ENCODE peak calls at places on chromosome 2, in eight cellular contexts. Y is fibroblast of lung; I is adrenal gland; W is left ventricle myocardium inferior; S is HL-60; D is CD8-positive, alpha-beta T cell; T is cardiac fibroblast; O is mucosa of descending colon. C is an unnamed sample.

GRCh38 chr2:218991674-218992168 is 1.5 kb downstream of the CRYBA2 start:
- DNase-seq in I (no peak), T (peak), O (no peak), S (no peak), W (no peak), Y (peak), D (no peak), C (peak)

GRCh38 chr2:149860276-149860921 is 272.8 kb upstream of the MMADHC start:
- DNase-seq in W (peak), T (peak), D (no peak), S (peak), Y (peak), I (peak), O (no peak), C (peak)

GRCh38 chr2:126359494-126359893 is 296.5 kb upstream of the GYPC start:
- DNase-seq in T (peak), O (no peak), W (no peak), D (no peak), I (no peak), Y (peak), S (no peak), C (peak)

GRCh38 chr2:25401307-25402021 is 59.7 kb upstream of the DNMT3A start:
- DNase-seq in O (no peak), I (no peak), S (no peak), T (no peak), Y (no peak), D (no peak), W (no peak), C (no peak)

GRCh38 chr2:159508140-159508539 is 108.2 kb downstream of the BAZ2B start:
- DNase-seq in D (no peak), Y (no peak), T (no peak), I (no peak), S (no peak), O (no peak), W (no peak), C (no peak)

GRCh38 chr2:232026941-232027340 is 65.4 kb downstream of the DIS3L2 start:
- DNase-seq in O (no peak), Y (no peak), S (no peak), D (no peak), T (no peak), I (no peak), W (no peak), C (no peak)

GRCh38 chr2:233435436-233436190 is 81.3 kb downstream of the DGKD start:
- DNase-seq in W (no peak), Y (no peak), I (no peak), S (no peak), T (no peak), D (no peak), O (no peak), C (no peak)

GRCh38 chr2:103159018-103159417 is 397.2 kb downstream of the TMEM182 start:
- DNase-seq in W (no peak), T (no peak), O (no peak), Y (no peak), I (no peak), S (no peak), D (no peak), C (no peak)

GRCh38 chr2:120432976-120433815 is 87.3 kb downstream of the INHBB start:
- DNase-seq in I (no peak), O (no peak), D (no peak), T (no peak), W (no peak), S (no peak), Y (no peak), C (no peak)

GRCh38 chr2:121596221-121597080 is 52.8 kb downstream of the CLASP1 start:
- DNase-seq in W (no peak), O (no peak), T (peak), Y (peak), I (peak), S (peak), D (no peak), C (peak)

GRCh38 chr2:70620020-70620419 is 66.4 kb upstream of the TGFA start:
- DNase-seq in I (no peak), T (no peak), S (no peak), W (no peak), D (no peak), Y (no peak), O (no peak), C (no peak)

GRCh38 chr2:228447266-228447915 is 265.9 kb upstream of the SPHKAP start:
- DNase-seq in Y (no peak), O (no peak), W (no peak), I (no peak), T (no peak), S (no peak), D (no peak), C (no peak)

GRCh38 chr2:98869868-98870267 is 66.2 kb downstream of the CRACDL start:
- DNase-seq in D (no peak), S (no peak), I (no peak), Y (no peak), O (peak), T (no peak), W (no peak), C (no peak)

GRCh38 chr2:37201766-37202165 is 5.5 kb downstream of the CEBPZOS start:
- DNase-seq in Y (no peak), S (no peak), W (no peak), T (no peak), O (no peak), D (no peak), I (no peak), C (peak)

GRCh38 chr2:236663267-236663666 is 93.6 kb downstream of the ACKR3 start:
- DNase-seq in T (peak), W (peak), S (no peak), O (no peak), Y (peak), D (no peak), I (no peak), C (no peak)

GRCh38 chr2:179340678-179341077 is 76.0 kb upstream of the SESTD1 start:
- DNase-seq in I (no peak), W (no peak), S (peak), Y (peak), T (peak), D (no peak), O (no peak), C (peak)

GRCh38 chr2:241584446-241584845 is 25.9 kb downstream of the BOK start:
- DNase-seq in W (no peak), T (no peak), O (peak), I (no peak), D (no peak), Y (peak), S (no peak), C (peak)

GRCh38 chr2:161415467-161416293 is 417 bp upstream of the TBR1 start:
- DNase-seq in Y (peak), D (no peak), O (no peak), I (no peak), T (no peak), S (no peak), W (no peak), C (no peak)

GRCh38 chr2:156333951-156334495 is 1.5 kb upstream of the NR4A2 start:
- DNase-seq in Y (no peak), T (no peak), D (peak), W (peak), O (peak), S (peak), I (peak), C (peak)

GRCh38 chr2:65820454-65820853 is 388.1 kb upstream of the SPRED2 start:
- DNase-seq in S (no peak), T (no peak), O (no peak), I (no peak), Y (no peak), D (no peak), W (no peak), C (no peak)

GRCh38 chr2:71496156-71496770 is 42.9 kb downstream of the DYSF start:
- DNase-seq in W (no peak), T (no peak), D (no peak), I (no peak), Y (no peak), O (no peak), S (no peak), C (no peak)

GRCh38 chr2:185181901-185182300 is 556.7 kb upstream of the FSIP2 start:
- DNase-seq in O (no peak), T (no peak), S (peak), Y (no peak), W (no peak), D (no peak), I (no peak), C (no peak)

GRCh38 chr2:207423886-207424285 is 105.9 kb upstream of the CREB1 start:
- DNase-seq in W (no peak), T (peak), I (no peak), Y (peak), O (no peak), D (no peak), S (peak), C (peak)

GRCh38 chr2:200338692-200339091 is 32.2 kb downstream of the SPATS2L start:
- DNase-seq in Y (no peak), S (no peak), D (no peak), T (no peak), O (no peak), W (no peak), I (peak), C (peak)

GRCh38 chr2:227862227-227862740 is 9.1 kb upstream of the DAW1 start:
- DNase-seq in Y (peak), W (no peak), D (no peak), S (peak), O (no peak), T (peak), I (no peak), C (peak)

GRCh38 chr2:236130349-236130998 is 37.7 kb downstream of the GBX2 start:
- DNase-seq in T (no peak), W (no peak), Y (no peak), O (no peak), D (no peak), S (no peak), I (no peak), C (no peak)

GRCh38 chr2:205685314-205686230 is 3.3 kb downstream of the NRP2 start:
- DNase-seq in T (peak), S (no peak), I (peak), O (no peak), W (no peak), D (no peak), Y (peak), C (peak)

GRCh38 chr2:66507673-66508127 is 72.8 kb downstream of the MEIS1 start:
- DNase-seq in O (no peak), I (no peak), D (no peak), Y (no peak), W (no peak), S (no peak), T (no peak), C (no peak)

GRCh38 chr2:216850665-216851327 is 9.1 kb downstream of the TNP1 start:
- DNase-seq in D (no peak), O (no peak), W (no peak), Y (no peak), T (no peak), I (no peak), S (no peak), C (no peak)

GRCh38 chr2:23561544-23561943 is 176.6 kb downstream of the KLHL29 start:
- DNase-seq in W (no peak), I (no peak), O (no peak), Y (no peak), T (no peak), D (no peak), S (no peak), C (no peak)

GRCh38 chr2:25309402-25309801 is 32.3 kb downstream of the DNMT3A start:
- DNase-seq in W (peak), O (no peak), Y (peak), S (peak), T (peak), D (peak), I (no peak), C (peak)

DNA sequence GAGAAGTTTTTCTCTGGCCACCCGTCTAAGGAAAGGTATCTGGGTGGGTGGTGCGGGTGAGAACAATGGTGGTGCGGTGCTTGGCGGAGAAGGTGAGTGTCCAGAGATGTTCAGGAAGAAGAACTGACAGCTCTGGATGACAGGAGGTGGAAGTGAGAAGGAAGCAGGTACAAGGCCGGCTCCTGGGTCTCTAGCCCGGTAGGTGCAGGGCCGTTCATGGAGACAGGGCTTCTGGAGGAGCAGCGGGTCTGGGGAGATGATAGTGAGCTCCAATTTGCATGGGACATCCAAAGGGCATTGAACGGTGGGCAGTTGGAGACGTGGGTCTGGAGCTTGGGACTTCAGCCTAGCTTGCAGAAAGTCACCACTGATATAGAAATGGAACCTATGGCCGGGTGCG is 979 bp upstream of the FAHD2B start:
- DNase-seq in S (no peak), W (no peak), Y (no peak), D (no peak), I (no peak), T (no peak), O (no peak), C (no peak)
- H3K4me3 ChIP-seq in S (no peak), W (peak), Y (no peak), D (peak), I (peak), T (no peak), O (no peak), C (no peak)

DNA sequence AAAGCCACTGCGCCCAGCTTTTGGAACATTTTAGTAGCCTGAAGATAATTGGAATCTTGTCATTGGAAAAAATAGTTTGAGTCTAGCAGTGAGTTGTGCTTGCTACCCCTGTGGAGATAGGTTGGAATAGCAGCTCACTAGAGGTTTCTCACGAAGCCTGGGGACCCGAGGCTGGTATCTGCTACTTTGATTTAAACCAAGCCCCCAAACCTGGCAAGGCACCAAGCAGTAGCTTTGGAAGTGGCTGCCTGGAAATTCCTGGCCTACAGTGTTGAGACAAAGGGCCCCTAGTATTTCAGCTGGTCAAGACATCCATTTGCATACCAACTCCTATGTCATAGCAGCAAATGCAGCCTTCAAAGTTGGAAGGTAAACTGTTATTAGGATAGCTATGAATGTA is 42.1 kb downstream of the NOP58 start:
- DNase-seq in Y (no peak), T (peak), S (no peak), D (no peak), I (no peak), O (no peak), W (no peak), C (peak)
- TF ChIP-seq CTCF in Y (no peak), T (no peak), S (no peak), D (no peak), I (no peak), O (no peak), W (no peak), C (peak)

DNA sequence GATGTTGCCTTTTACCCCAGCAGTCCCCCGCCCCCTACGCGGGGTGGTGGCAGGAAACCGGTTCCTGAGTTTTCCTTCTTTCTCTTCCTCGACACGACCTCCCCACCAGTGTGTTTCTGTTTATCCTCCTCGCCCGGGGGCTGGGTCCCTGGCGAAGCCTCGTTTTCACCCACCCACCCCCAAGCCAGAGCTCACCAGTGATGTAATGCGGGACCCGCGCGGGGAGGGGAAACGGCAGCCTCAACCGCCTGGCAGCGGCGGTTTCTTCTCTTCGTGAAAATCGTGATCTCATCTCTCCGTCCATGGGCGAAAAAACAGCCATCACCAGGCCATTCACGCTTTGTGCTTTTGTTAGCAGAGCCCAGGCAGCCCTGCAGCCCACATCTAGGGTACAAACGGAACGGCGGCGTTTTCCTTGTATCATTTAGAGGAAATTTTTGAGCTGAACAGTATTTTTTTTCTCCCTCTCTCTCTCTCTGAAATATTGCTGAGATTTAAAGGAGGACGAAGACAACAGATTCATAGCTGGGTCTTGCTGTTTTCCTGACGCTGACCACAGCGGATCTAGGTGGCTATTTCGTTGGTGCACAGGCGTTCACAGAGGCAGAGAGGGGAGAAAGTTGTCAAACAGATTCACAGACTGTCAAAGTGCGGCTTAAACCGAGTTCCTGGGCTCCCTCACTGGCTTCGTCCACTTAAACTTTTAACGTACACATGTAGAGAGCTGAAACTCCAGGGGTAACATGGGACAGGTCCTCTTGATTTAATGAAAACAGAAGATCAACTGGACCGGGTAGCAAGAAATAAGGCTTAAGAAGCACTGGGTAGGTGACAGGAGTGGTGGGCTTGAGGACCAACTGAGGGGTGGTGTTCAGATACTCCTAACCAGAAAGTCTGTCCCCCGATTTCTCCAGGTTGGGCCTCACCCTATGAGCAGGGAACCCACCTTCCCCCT is 21.9 kb upstream of the PAX3 start:
- DNase-seq in O (peak), Y (no peak), D (no peak), S (no peak), T (no peak), W (peak), I (no peak), C (peak)
- H3K4me3 ChIP-seq in O (no peak), Y (peak), D (no peak), S (peak), T (peak), W (peak), I (peak), C (peak)

GRCh38 chr2:101349893-101350662 is 37.2 kb downstream of the CREG2 start:
- DNase-seq in Y (peak), I (no peak), S (no peak), O (no peak), D (no peak), T (peak), W (no peak), C (peak)
- TF ChIP-seq CTCF in Y (peak), I (no peak), S (no peak), O (no peak), D (no peak), T (peak), W (peak), C (peak)

GRCh38 chr2:46388873-46389272 is 90.5 kb upstream of the TMEM247 start:
- DNase-seq in S (no peak), Y (no peak), I (no peak), D (no peak), O (no peak), W (peak), T (no peak), C (no peak)
- H3K4me3 ChIP-seq in S (no peak), Y (no peak), I (no peak), D (no peak), O (no peak), W (no peak), T (no peak), C (no peak)

DNA sequence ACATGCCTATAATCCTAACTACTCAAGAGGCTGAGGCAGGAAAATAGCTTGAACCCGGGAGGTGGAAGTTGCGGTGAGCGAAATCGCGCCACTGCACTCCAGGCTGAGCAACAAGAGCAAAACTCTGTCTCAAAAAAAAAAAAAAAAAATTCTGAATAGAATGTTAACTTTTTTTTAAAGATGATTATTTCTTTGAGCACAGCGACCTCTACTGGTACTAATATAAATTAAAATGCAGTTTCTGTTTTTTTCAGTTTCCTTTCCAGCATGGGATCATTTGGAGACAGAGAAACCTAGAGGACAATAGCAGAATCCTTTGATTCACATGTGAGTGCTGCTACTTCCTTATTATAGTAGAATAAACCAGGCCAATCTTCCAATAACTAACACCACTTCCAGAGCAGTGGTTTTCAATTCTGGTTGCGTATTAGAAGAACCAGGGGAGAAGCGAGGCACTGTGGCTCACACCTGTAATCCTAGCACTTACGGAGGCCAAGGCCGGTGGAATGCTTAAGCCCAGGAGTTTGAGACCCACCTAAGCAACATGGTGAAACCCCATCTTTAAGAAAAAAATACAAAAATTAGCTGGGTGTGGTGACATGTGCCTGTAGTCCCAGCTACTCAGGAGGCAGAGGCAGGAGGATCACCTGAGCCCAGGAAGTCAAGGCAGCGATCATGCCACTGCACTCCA is 10.2 kb downstream of the SRSF7 start:
- DNase-seq in O (no peak), I (no peak), W (no peak), T (peak), Y (peak), S (peak), D (no peak), C (peak)
- TF ChIP-seq CTCF in O (peak), I (peak), W (peak), T (peak), Y (no peak), S (no peak), D (peak), C (peak)

GRCh38 chr2:95208101-95208500 is 780 bp downstream of the ZNF892 start:
- DNase-seq in O (no peak), Y (peak), S (no peak), W (no peak), I (no peak), T (no peak), D (no peak), C (peak)
- H3K4me3 ChIP-seq in O (no peak), Y (peak), S (no peak), W (peak), I (peak), T (peak), D (peak), C (peak)

GRCh38 chr2:42317945-42318344 is 43.1 kb downstream of the COX7A2L start:
- DNase-seq in T (no peak), W (no peak), I (no peak), S (no peak), Y (no peak), O (no peak), D (no peak), C (no peak)
- TF ChIP-seq CTCF in T (no peak), W (no peak), I (no peak), S (no peak), Y (no peak), O (no peak), D (no peak), C (no peak)

C was measured in choroid plexus epithelial cell.